ENCODE peak calls at places on chromosomes 7 and 10, in six cellular contexts. P is non-pigmented ciliary epithelial cell; A is CD4-positive, alpha-beta memory T cell; Y is SK-N-SH; U is brain microvascular endothelial cell; R is activated T-cell treated with anti-CD3 and anti-CD28 coated beads for 1 hour. N is an unnamed sample.

GRCh38 chr10:29150010-29150409 is 138.9 kb upstream of the LYZL1 start:
- DNase-seq in A (no peak), U (peak), R (no peak), P (no peak), Y (peak), N (no peak)

GRCh38 chr10:46064269-46064817 is 18.3 kb upstream of the MSMB start:
- DNase-seq in U (no peak), Y (no peak), R (no peak), A (no peak), P (no peak), N (no peak)

GRCh38 chr10:119203006-119203405 is 4.4 kb upstream of the GRK5 start:
- DNase-seq in A (no peak), P (no peak), R (no peak), Y (no peak), U (no peak), N (no peak)

GRCh38 chr7:106031271-106032029 is 68.4 kb downstream of the CDHR3 start:
- DNase-seq in Y (no peak), U (no peak), R (no peak), P (no peak), A (no peak), N (peak)

GRCh38 chr7:2621948-2622640 is 9.7 kb upstream of the TTYH3 start:
- DNase-seq in R (no peak), Y (peak), A (no peak), P (no peak), U (no peak), N (peak)

GRCh38 chr10:76082956-76083355 is 651.5 kb downstream of the LRMDA start:
- DNase-seq in R (no peak), U (peak), Y (no peak), P (peak), A (no peak), N (no peak)

GRCh38 chr7:123966936-123967335 is 41.9 kb downstream of the SPAM1 start:
- DNase-seq in Y (no peak), R (no peak), A (no peak), P (no peak), U (no peak), N (peak)

GRCh38 chr10:84166620-84167288 is 6.8 kb upstream of the GPR15LG start:
- DNase-seq in Y (no peak), P (no peak), R (no peak), A (no peak), U (no peak), N (no peak)

GRCh38 chr10:125096371-125096770 is 64.0 kb downstream of the CTBP2 start:
- DNase-seq in Y (no peak), P (no peak), U (no peak), A (no peak), R (no peak), N (no peak)

GRCh38 chr10:1178506-1178905 is 122.3 kb downstream of the WDR37 start:
- DNase-seq in A (no peak), U (no peak), Y (no peak), R (no peak), P (no peak), N (no peak)

GRCh38 chr7:27560706-27561235 is 101.9 kb downstream of the HIBADH start:
- DNase-seq in A (no peak), P (peak), Y (no peak), R (no peak), U (peak), N (no peak)

GRCh38 chr7:6161463-6162330 is 110.7 kb downstream of the CYTH3 start:
- DNase-seq in Y (no peak), R (no peak), A (no peak), U (no peak), P (no peak), N (no peak)

GRCh38 chr7:157528785-157529341 is 192.1 kb downstream of the DNAJB6 start:
- DNase-seq in R (no peak), Y (no peak), P (no peak), U (no peak), A (no peak), N (no peak)

GRCh38 chr7:116139007-116139406 is 71.3 kb upstream of the TES start:
- DNase-seq in A (no peak), P (no peak), R (no peak), U (peak), Y (no peak), N (no peak)

GRCh38 chr10:71757450-71757918 is 15.8 kb downstream of the VSIR start:
- DNase-seq in A (no peak), P (no peak), U (no peak), R (no peak), Y (peak), N (no peak)

GRCh38 chr10:5515948-5516761 is 8.6 kb upstream of the CALML3 start:
- DNase-seq in A (no peak), U (no peak), R (no peak), Y (no peak), P (no peak), N (no peak)

GRCh38 chr7:79420464-79420863 is 33.0 kb downstream of the MAGI2 start:
- DNase-seq in R (no peak), U (peak), A (no peak), Y (no peak), P (peak), N (no peak)

GRCh38 chr10:77111611-77112550 is 525.7 kb downstream of the KCNMA1 start:
- DNase-seq in R (no peak), U (peak), Y (peak), A (no peak), P (peak), N (peak)

GRCh38 chr7:125423444-125424155 is 494.0 kb upstream of the POT1 start:
- DNase-seq in P (no peak), R (no peak), U (peak), Y (no peak), A (no peak), N (peak)

GRCh38 chr7:44103566-44103940 is 592 bp upstream of the AEBP1 start:
- DNase-seq in U (no peak), Y (no peak), P (no peak), R (no peak), A (no peak), N (no peak)

GRCh38 chr7:82247814-82248433 is 195.7 kb downstream of the CACNA2D1 start:
- DNase-seq in A (no peak), R (no peak), Y (peak), U (no peak), P (no peak), N (peak)

GRCh38 chr7:100034871-100035510 is 14.6 kb upstream of the ZSCAN21 start:
- DNase-seq in Y (no peak), U (peak), A (no peak), R (no peak), P (peak), N (no peak)

GRCh38 chr10:124624875-124625274 is 119.3 kb downstream of the FAM53B start:
- DNase-seq in R (no peak), P (no peak), A (no peak), Y (no peak), U (no peak), N (no peak)

GRCh38 chr7:114334992-114335391 is 79.6 kb upstream of the FOXP2 start:
- DNase-seq in U (no peak), R (no peak), Y (no peak), P (no peak), A (no peak), N (no peak)

GRCh38 chr10:128473396-128473795 is 347.2 kb upstream of the MKI67 start:
- DNase-seq in U (no peak), R (no peak), Y (no peak), A (no peak), P (no peak), N (no peak)

GRCh38 chr7:937851-938484 is 16.5 kb downstream of the ADAP1 start:
- DNase-seq in A (no peak), R (no peak), Y (no peak), P (no peak), U (no peak), N (no peak)

N was measured in NCI-H82.